ENCODE peak calls at places on chromosomes 5 and 9, in ten cellular contexts. J, N, I, W, O, S, B, V, Z and X are unnamed samples.

GRCh38 chr9:113707953-113708695 is 168.0 kb upstream of the ZNF618 start:
- DNase-seq in N (no peak), W (no peak), I (no peak), J (no peak), V (no peak), Z (no peak), S (no peak), B (no peak), O (peak; percentile 24), X (no peak)

GRCh38 chr5:136364307-136364706 is 1.0 kb downstream of the TRPC7 start:
- DNase-seq in W (no peak), J (no peak), B (no peak), O (no peak), S (no peak), Z (no peak), N (no peak), V (no peak), I (no peak), X (no peak)

GRCh38 chr5:159814810-159815585 is 101.3 kb upstream of the ADRA1B start:
- DNase-seq in B (no peak), W (no peak), O (peak; percentile 22), J (no peak), I (no peak), N (no peak), V (no peak), Z (no peak), S (no peak), X (no peak)

GRCh38 chr9:8872802-8873201 is 1073.2 kb upstream of the DMAC1 start:
- DNase-seq in O (no peak), N (no peak), I (no peak), S (no peak), Z (no peak), J (no peak), B (no peak), W (no peak), V (no peak), X (no peak)

GRCh38 chr9:116267021-116267420 is 113.4 kb downstream of the PAPPA start:
- DNase-seq in V (no peak), O (peak; percentile 50), N (no peak), J (no peak), Z (no peak), S (no peak), B (no peak), I (no peak), W (no peak), X (no peak)

GRCh38 chr9:124779368-124780059 is 2.6 kb downstream of the OLFML2A start:
- DNase-seq in B (no peak), W (no peak), J (peak; percentile 53), S (peak; percentile 63), I (no peak), V (no peak), O (peak; percentile 99), N (peak; percentile 37), Z (peak; percentile 82), X (peak; percentile 30)

GRCh38 chr9:79501546-79501945 is 70.2 kb upstream of the TLE4 start:
- DNase-seq in W (no peak), B (no peak), N (no peak), S (no peak), I (no peak), Z (no peak), O (no peak), V (no peak), J (no peak), X (no peak)

GRCh38 chr9:2593754-2594153 is 27.8 kb upstream of the VLDLR start:
- DNase-seq in I (no peak), Z (no peak), O (no peak), B (no peak), W (no peak), S (no peak), V (no peak), J (no peak), N (no peak), X (no peak)

GRCh38 chr5:159518361-159518760 is 188.1 kb upstream of the IL12B start:
- DNase-seq in S (no peak), I (no peak), B (no peak), W (no peak), O (no peak), Z (no peak), V (no peak), N (no peak), J (no peak), X (no peak)

GRCh38 chr5:167998148-167998767 is 293.2 kb upstream of the WWC1 start:
- DNase-seq in V (no peak), Z (no peak), W (no peak), J (no peak), B (no peak), S (no peak), I (no peak), O (no peak), N (no peak), X (no peak)

GRCh38 chr9:106921341-106921899 is 58.5 kb downstream of the ZNF462 start:
- DNase-seq in J (no peak), N (no peak), S (peak; percentile 4), Z (peak; percentile 70), W (no peak), B (no peak), V (no peak), I (peak; percentile 33), O (peak; percentile 19), X (peak; percentile 53)

GRCh38 chr9:106298997-106299396 is 564.0 kb upstream of the ZNF462 start:
- DNase-seq in J (no peak), W (no peak), B (no peak), N (no peak), V (no peak), S (no peak), Z (no peak), I (no peak), O (no peak), X (no peak)

GRCh38 chr9:85600675-85601263 is 141.0 kb downstream of the AGTPBP1 start:
- DNase-seq in V (no peak), I (no peak), O (no peak), S (no peak), B (no peak), W (no peak), N (no peak), J (no peak), Z (no peak), X (no peak)

GRCh38 chr9:83444110-83444509 is 94.1 kb downstream of the FRMD3 start:
- DNase-seq in O (peak; percentile 61), J (no peak), S (peak; percentile 10), B (no peak), Z (no peak), W (no peak), N (no peak), V (no peak), I (no peak), X (no peak)

GRCh38 chr9:129363216-129363873 is 185.3 kb upstream of the IER5L start:
- DNase-seq in W (no peak), B (no peak), S (no peak), J (no peak), V (no peak), I (no peak), O (no peak), N (peak; percentile 19), Z (no peak), X (no peak)

GRCh38 chr5:72156921-72157320 is 49.6 kb downstream of the MAP1B start:
- DNase-seq in O (peak; percentile 93), W (no peak), N (no peak), S (peak; percentile 95), J (no peak), Z (no peak), V (no peak), I (no peak), B (no peak), X (no peak)

GRCh38 chr5:126877569-126877968 is 100.6 kb downstream of the LMNB1 start:
- DNase-seq in J (no peak), I (no peak), O (no peak), S (no peak), W (no peak), V (no peak), B (no peak), N (no peak), Z (no peak), X (no peak)

GRCh38 chr5:110478899-110479298 is 247.6 kb downstream of the TMEM232 start:
- DNase-seq in J (no peak), S (peak; percentile 91), O (peak; percentile 90), I (no peak), B (no peak), V (no peak), W (no peak), N (no peak), Z (no peak), X (no peak)

GRCh38 chr5:148482697-148483462 is 99.1 kb downstream of the FBXO38 start:
- DNase-seq in J (peak; percentile 53), S (no peak), N (peak; percentile 61), Z (peak; percentile 7), I (peak; percentile 29), W (peak; percentile 17), V (peak; percentile 78), B (peak; percentile 65), O (peak; percentile 40), X (peak; percentile 22)

GRCh38 chr5:145681216-145681615 is 153.9 kb downstream of the PRELID2 start:
- DNase-seq in I (no peak), N (no peak), B (no peak), J (no peak), W (no peak), Z (no peak), S (no peak), O (no peak), V (no peak), X (no peak)

GRCh38 chr9:18969095-18969494 is 63.9 kb downstream of the SAXO1 start:
- DNase-seq in O (no peak), S (no peak), I (no peak), B (no peak), Z (no peak), N (no peak), V (no peak), W (no peak), J (no peak), X (no peak)

GRCh38 chr5:2388005-2388361 is 363.5 kb downstream of the IRX2 start:
- DNase-seq in B (no peak), V (no peak), I (no peak), S (no peak), N (no peak), Z (no peak), O (no peak), W (no peak), J (no peak), X (no peak)

GRCh38 chr9:14033067-14033466 is 280.9 kb downstream of the NFIB start:
- DNase-seq in B (no peak), I (no peak), N (no peak), V (no peak), W (no peak), J (no peak), S (no peak), Z (no peak), O (no peak), X (no peak)